ENCODE peak calls at places on chromosomes 6 and 20, in seven cellular contexts. N is WTC11; J is T-helper 9 cell; R is M059J; H is stimulated activated CD4-positive, alpha-beta T cell treated with anti-CD3 and anti-CD28 coated beads, Interleukin-4, amount 100 ng/mL, for 24 hours; F is NCI-H748 treated with DMSO at 0.1 percent for 48 hours; S is psoas muscle. O is an unnamed sample.

GRCh38 chr6:110066091-110066490 is 88.0 kb downstream of the GPR6 start:
- DNase-seq in N (no peak), J (no peak), R (no peak), H (no peak), F (no peak), S (no peak), O (no peak)

GRCh38 chr20:37995856-37996625 is 37.2 kb downstream of the TTI1 start:
- DNase-seq in N (no peak), J (no peak), R (no peak), H (no peak), F (no peak), S (no peak), O (no peak)

GRCh38 chr20:46388945-46389344 is 17.5 kb downstream of the ELMO2 start:
- DNase-seq in N (no peak), J (no peak), R (no peak), H (no peak), F (no peak), S (peak), O (no peak)

GRCh38 chr6:44712353-44713147 is 325.0 kb downstream of the CDC5L start:
- DNase-seq in N (no peak), J (no peak), R (peak), H (no peak), F (no peak), S (no peak), O (no peak)

GRCh38 chr6:99334526-99335127 is 14.8 kb downstream of the FAXC start:
- DNase-seq in N (no peak), J (no peak), R (peak), H (no peak), F (peak), S (no peak), O (no peak)

GRCh38 chr6:15358579-15359327 is 112.9 kb downstream of the JARID2 start:
- DNase-seq in N (no peak), J (no peak), R (peak), H (no peak), F (no peak), S (no peak), O (no peak)

GRCh38 chr6:170111816-170112582 is 178.9 kb downstream of the DLL1 start:
- DNase-seq in N (no peak), J (no peak), R (no peak), H (peak), F (no peak), S (peak), O (no peak)

GRCh38 chr6:158057213-158057987 is 75.7 kb downstream of the SYNJ2 start:
- DNase-seq in N (no peak), J (no peak), R (peak), H (peak), F (no peak), S (no peak), O (no peak)

GRCh38 chr6:163260911-163261310 is 153.6 kb upstream of the QKI start:
- DNase-seq in N (no peak), J (no peak), R (peak), H (no peak), F (no peak), S (no peak), O (no peak)

GRCh38 chr6:141829566-141829965 is 303.2 kb upstream of the GJE1 start:
- DNase-seq in N (peak), J (no peak), R (no peak), H (no peak), F (no peak), S (no peak), O (no peak)

GRCh38 chr20:50113420-50114224 is 672 bp upstream of the UBE2V1 start:
- DNase-seq in N (no peak), J (no peak), R (no peak), H (no peak), F (no peak), S (no peak), O (no peak)

GRCh38 chr6:42742116-42742894 is 3.6 kb downstream of the TBCC start:
- DNase-seq in N (no peak), J (no peak), R (peak), H (no peak), F (peak), S (no peak), O (no peak)

GRCh38 chr20:21933526-21933925 is 228.1 kb downstream of the PAX1 start:
- DNase-seq in N (no peak), J (no peak), R (no peak), H (no peak), F (no peak), S (no peak), O (no peak)

GRCh38 chr6:130680118-130680517 is 147.1 kb upstream of the SMLR1 start:
- DNase-seq in N (no peak), J (no peak), R (peak), H (no peak), F (no peak), S (no peak), O (no peak)

GRCh38 chr20:44040202-44040915 is 125.7 kb downstream of the TOX2 start:
- DNase-seq in N (no peak), J (no peak), R (no peak), H (no peak), F (no peak), S (no peak), O (no peak)

GRCh38 chr6:165599596-165600487 is 63.2 kb downstream of the PDE10A start:
- DNase-seq in N (no peak), J (no peak), R (no peak), H (no peak), F (no peak), S (no peak), O (no peak)

GRCh38 chr20:25065625-25066338 is 7.8 kb upstream of the ACSS1 start:
- DNase-seq in N (peak), J (peak), R (peak), H (peak), F (peak), S (peak), O (peak)

GRCh38 chr6:150203871-150204545 is 61.2 kb downstream of the PPP1R14C start:
- DNase-seq in N (no peak), J (no peak), R (no peak), H (no peak), F (no peak), S (peak), O (no peak)

GRCh38 chr6:105985816-105986632 is 100.1 kb upstream of the PRDM1 start:
- DNase-seq in N (peak), J (no peak), R (peak), H (no peak), F (no peak), S (no peak), O (no peak)

GRCh38 chr20:36808317-36809257 is 35.0 kb upstream of the DSN1 start:
- DNase-seq in N (peak), J (peak), R (peak), H (peak), F (peak), S (peak), O (peak)

GRCh38 chr20:57157106-57157691 is 109.2 kb downstream of the BMP7 start:
- DNase-seq in N (no peak), J (no peak), R (no peak), H (no peak), F (no peak), S (no peak), O (no peak)

GRCh38 chr6:1439349-1439748 is 50.0 kb downstream of the FOXF2 start:
- DNase-seq in N (no peak), J (no peak), R (no peak), H (no peak), F (no peak), S (no peak), O (no peak)

GRCh38 chr20:48777005-48777404 is 50.8 kb downstream of the PREX1 start:
- DNase-seq in N (no peak), J (no peak), R (no peak), H (no peak), F (no peak), S (no peak), O (no peak)

GRCh38 chr6:156555117-156555516 is 222.1 kb upstream of the ARID1B start:
- DNase-seq in N (no peak), J (no peak), R (peak), H (no peak), F (no peak), S (no peak), O (no peak)

GRCh38 chr6:54019860-54020259 is 91.4 kb upstream of the MLIP start:
- DNase-seq in N (no peak), J (no peak), R (no peak), H (no peak), F (no peak), S (no peak), O (no peak)

GRCh38 chr6:71246596-71246995 is 42.0 kb upstream of the OGFRL1 start:
- DNase-seq in N (no peak), J (no peak), R (no peak), H (no peak), F (no peak), S (no peak), O (no peak)

GRCh38 chr6:87943191-87943590 is 104.5 kb upstream of the SPACA1 start:
- DNase-seq in N (no peak), J (no peak), R (no peak), H (no peak), F (no peak), S (no peak), O (no peak)

GRCh38 chr20:25372584-25373336 is 17.9 kb downstream of the ABHD12 start:
- DNase-seq in N (no peak), J (no peak), R (peak), H (peak), F (no peak), S (no peak), O (no peak)

GRCh38 chr6:112325449-112325848 is 21.7 kb upstream of the RFPL4B start:
- DNase-seq in N (no peak), J (no peak), R (no peak), H (no peak), F (no peak), S (no peak), O (peak)

GRCh38 chr20:46139908-46140482 is 21.9 kb downstream of the CD40 start:
- DNase-seq in N (peak), J (no peak), R (no peak), H (no peak), F (peak), S (no peak), O (no peak)

GRCh38 chr6:35669441-35669776 is 19.3 kb downstream of the FKBP5 start:
- DNase-seq in N (no peak), J (no peak), R (peak), H (no peak), F (no peak), S (no peak), O (no peak)

GRCh38 chr6:165060636-165061190 is 248.7 kb downstream of the C6orf118 start:
- DNase-seq in N (no peak), J (no peak), R (peak), H (no peak), F (no peak), S (no peak), O (no peak)

GRCh38 chr20:25271486-25272222 is 23.8 kb downstream of the PYGB start:
- DNase-seq in N (peak), J (no peak), R (no peak), H (no peak), F (no peak), S (peak), O (no peak)

O was measured in tibial nerve.